ENCODE peak calls at places on chromosomes 2 and 18, in four cellular contexts. N, D, M and X are unnamed samples.
A peak's percentile ranks its signal among the peaks of the same experiment; 100 is the strongest.

GRCh38 chr2:206031950-206032567 is 53.9 kb downstream of the INO80D start:
- DNase-seq in N (no peak), D (no peak), M (no peak), X (no peak)

GRCh38 chr2:191665286-191665685 is 12.7 kb upstream of the NABP1 start:
- DNase-seq in N (peak; percentile 73), D (no peak), M (no peak), X (peak; percentile 74)

GRCh38 chr2:29223257-29223656 is 108.0 kb downstream of the CLIP4 start:
- DNase-seq in N (no peak), D (no peak), M (no peak), X (no peak)

GRCh38 chr2:83969085-83969484 is 490.0 kb downstream of the SUCLG1 start:
- DNase-seq in N (no peak), D (no peak), M (no peak), X (no peak)

GRCh38 chr2:189379731-189380261 is 61.5 kb upstream of the WDR75 start:
- DNase-seq in N (peak; percentile 51), D (no peak), M (no peak), X (no peak)

GRCh38 chr2:134739879-134740301 is 21.1 kb upstream of the TMEM163 start:
- DNase-seq in N (peak; percentile 66), D (no peak), M (peak; percentile 88), X (peak; percentile 61)

GRCh38 chr2:238449909-238450417 is 23.2 kb downstream of the ASB1 start:
- DNase-seq in N (no peak), D (no peak), M (no peak), X (no peak)

GRCh38 chr18:48607049-48607984 is 68.5 kb downstream of the CTIF start:
- DNase-seq in N (peak; percentile 91), D (no peak), M (no peak), X (peak; percentile 76)

GRCh38 chr2:32806857-32807256 is 139.9 kb upstream of the LTBP1 start:
- DNase-seq in N (no peak), D (no peak), M (no peak), X (no peak)

GRCh38 chr2:69083126-69083733 is 70.3 kb downstream of the ANTXR1 start:
- DNase-seq in N (no peak), D (no peak), M (no peak), X (peak; percentile 11)

GRCh38 chr2:221997100-221997499 is 301.7 kb downstream of the PAX3 start:
- DNase-seq in N (peak; percentile 91), D (no peak), M (no peak), X (peak; percentile 83)